ENCODE peak calls at places on chromosomes 11 and 22, in four cellular contexts. S, O, B and G are unnamed samples.

GRCh38 chr11:3341298-3341697 is 37.6 kb downstream of the ZNF195 start:
- DNase-seq in B (peak), O (peak), S (no peak), G (peak)

GRCh38 chr22:45995405-45996101 is 18.6 kb upstream of the WNT7B start:
- DNase-seq in O (no peak), S (no peak), B (no peak), G (no peak)

GRCh38 chr22:31935961-31936635 is 8.2 kb upstream of the YWHAH start:
- DNase-seq in O (no peak), B (no peak), S (no peak), G (no peak)

GRCh38 chr22:46361861-46362220 is 26.3 kb downstream of the TRMU start:
- DNase-seq in B (no peak), S (no peak), O (no peak), G (no peak)

GRCh38 chr11:110712643-110713468 is 619 bp upstream of the ARHGAP20 start:
- DNase-seq in S (no peak), O (peak), B (no peak), G (peak)

GRCh38 chr22:48510599-48510998 is 1317.1 kb downstream of the BRD1 start:
- DNase-seq in S (no peak), B (no peak), O (no peak), G (no peak)

GRCh38 chr11:819129-819931 is 616 bp downstream of the PNPLA2 start:
- DNase-seq in S (no peak), O (peak), B (peak), G (peak)

GRCh38 chr11:72700026-72700610 is 25.9 kb upstream of the PDE2A start:
- DNase-seq in O (no peak), S (no peak), B (no peak), G (no peak)

GRCh38 chr22:46990937-46991520 is 228.6 kb downstream of the TBC1D22A start:
- DNase-seq in O (no peak), S (no peak), B (no peak), G (no peak)

GRCh38 chr11:19673924-19674390 is 38.7 kb upstream of the NAV2 start:
- DNase-seq in S (no peak), B (no peak), O (no peak), G (no peak)

GRCh38 chr11:36460220-36460619 is 49.9 kb downstream of the TRAF6 start:
- DNase-seq in O (no peak), B (no peak), S (no peak), G (peak)

GRCh38 chr11:68840661-68841653 is 759 bp downstream of the CPT1A start:
- DNase-seq in O (peak), S (no peak), B (peak), G (peak)

GRCh38 chr22:38756631-38757463 is 1.0 kb upstream of the SUN2 start:
- DNase-seq in S (no peak), O (no peak), B (no peak), G (no peak)

GRCh38 chr11:69462106-69463045 is 19.1 kb upstream of the LINC01488 start:
- DNase-seq in S (no peak), O (no peak), B (no peak), G (no peak)

GRCh38 chr11:112016088-112016764 is 9.0 kb upstream of the DLAT start:
- DNase-seq in O (no peak), B (no peak), S (no peak), G (no peak)

GRCh38 chr11:78420796-78421209 is 3.2 kb upstream of the GAB2 start:
- DNase-seq in B (no peak), S (no peak), O (peak), G (no peak)

GRCh38 chr11:9858822-9859221 is 194.9 kb downstream of the SWAP70 start:
- DNase-seq in B (no peak), S (no peak), O (peak), G (no peak)

GRCh38 chr11:39149214-39149613 is 2310.2 kb downstream of the LRRC4C start:
- DNase-seq in B (no peak), S (no peak), O (no peak), G (no peak)

GRCh38 chr11:78715639-78716311 is 141.1 kb upstream of the NARS2 start:
- DNase-seq in B (peak), O (peak), S (no peak), G (peak)

GRCh38 chr11:128689946-128690745 is 3.7 kb upstream of the FLI1 start:
- DNase-seq in B (no peak), S (no peak), O (peak), G (peak)

GRCh38 chr11:124879229-124879998 is 14.2 kb downstream of the ROBO3 start:
- DNase-seq in B (no peak), S (no peak), O (no peak), G (no peak)

GRCh38 chr11:2892215-2893020 is 6.8 kb upstream of the CDKN1C start:
- DNase-seq in S (no peak), O (peak), B (peak), G (peak)

GRCh38 chr11:13289081-13289480 is 11.5 kb downstream of the BMAL1 start:
- DNase-seq in S (no peak), O (peak), B (no peak), G (peak)

GRCh38 chr11:106468531-106468930 is 391.1 kb downstream of the AASDHPPT start:
- DNase-seq in B (no peak), S (no peak), O (no peak), G (no peak)

GRCh38 chr11:3747704-3748103 is 49.6 kb downstream of the NUP98 start:
- DNase-seq in O (no peak), S (no peak), B (no peak), G (no peak)

GRCh38 chr11:103988595-103988969 is 47.9 kb upstream of the DDI1 start:
- DNase-seq in S (no peak), O (no peak), B (no peak), G (no peak)

GRCh38 chr22:30575859-30576258 is 1.4 kb upstream of the GAL3ST1 start:
- DNase-seq in B (no peak), S (no peak), O (no peak), G (no peak)

GRCh38 chr22:30572840-30573593 is 1.4 kb downstream of the GAL3ST1 start:
- DNase-seq in B (no peak), S (no peak), O (no peak), G (no peak)

GRCh38 chr22:30574095-30574981 is at the start of gene GAL3ST1:
- DNase-seq in S (no peak), B (no peak), O (peak), G (peak)

GRCh38 chr22:30573594-30574094 is 821 bp downstream of the GAL3ST1 start:
- DNase-seq in B (no peak), S (no peak), O (no peak), G (no peak)

GRCh38 chr22:30575011-30575671 is 676 bp upstream of the GAL3ST1 start:
- DNase-seq in S (no peak), O (peak), B (no peak), G (no peak)
- TF ChIP-seq USF1 in S (no peak), O (no peak), B (no peak), G (no peak)

GRCh38 chr22:50317674-50318073 is 9.1 kb downstream of the DENND6B start:
- DNase-seq in B (no peak), O (peak), S (no peak), G (no peak)
- TF ChIP-seq USF1 in B (no peak), O (no peak), S (no peak), G (no peak)

DNA sequence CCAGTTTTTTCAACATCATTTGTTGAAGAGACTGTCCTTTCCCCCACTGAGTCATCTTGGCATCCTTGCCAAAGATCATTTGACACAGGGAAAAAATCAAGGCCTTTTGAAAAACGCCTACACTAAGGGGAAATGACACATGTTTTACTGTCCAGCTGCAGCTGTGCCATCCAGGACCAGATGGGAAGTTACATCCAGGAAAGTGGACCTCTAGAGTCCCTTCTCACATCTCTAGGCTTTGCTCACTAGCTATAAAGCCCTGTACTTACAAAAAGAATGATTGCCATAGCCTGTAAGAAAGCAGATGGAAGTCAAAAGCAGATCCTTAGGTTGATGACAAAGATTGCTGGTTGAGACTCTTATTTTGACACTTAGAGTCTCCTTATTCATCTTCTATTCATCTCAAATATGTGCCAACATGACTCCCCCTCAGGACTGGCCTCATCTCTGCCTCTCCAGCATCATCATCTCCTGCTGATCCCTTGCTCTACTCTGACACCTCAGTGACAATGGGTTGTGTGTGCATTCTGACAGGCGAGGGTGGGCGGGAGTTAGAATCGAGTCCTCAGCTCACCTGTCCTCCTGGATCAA is 22.8 kb downstream of the OSBP2 start:
- DNase-seq in O (no peak), S (no peak), B (no peak), G (no peak)
- TF ChIP-seq USF1 in O (no peak), S (no peak), B (no peak), G (no peak)

DNA sequence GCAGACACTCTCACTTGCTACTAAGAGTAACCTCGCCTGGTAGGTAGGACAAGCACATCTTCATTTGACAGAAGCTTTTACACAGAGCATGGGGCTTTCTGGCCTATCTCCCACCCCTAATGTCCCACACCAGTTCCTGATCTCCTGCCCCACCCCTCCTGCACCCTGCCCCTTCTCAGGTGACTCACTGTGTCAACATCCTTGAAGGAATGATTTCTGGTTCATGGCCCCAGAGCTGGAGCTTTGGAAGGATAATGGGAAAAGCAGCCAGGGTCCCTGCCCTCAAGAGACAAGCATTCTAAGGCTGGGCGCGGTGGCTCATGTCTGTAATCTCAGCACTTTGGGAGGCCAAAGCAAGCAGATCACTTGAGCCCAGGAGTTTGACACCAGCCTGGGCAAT is 47.2 kb downstream of the LRFN4 start:
- DNase-seq in O (peak), S (no peak), B (peak), G (no peak)
- TF ChIP-seq USF1 in O (no peak), S (no peak), B (no peak), G (no peak)

GRCh38 chr11:85855341-85855656 is at the start of gene CCDC83:
- DNase-seq in S (no peak), O (no peak), B (no peak), G (no peak)
- TF ChIP-seq USF1 in S (no peak), O (no peak), B (no peak), G (no peak)

DNA sequence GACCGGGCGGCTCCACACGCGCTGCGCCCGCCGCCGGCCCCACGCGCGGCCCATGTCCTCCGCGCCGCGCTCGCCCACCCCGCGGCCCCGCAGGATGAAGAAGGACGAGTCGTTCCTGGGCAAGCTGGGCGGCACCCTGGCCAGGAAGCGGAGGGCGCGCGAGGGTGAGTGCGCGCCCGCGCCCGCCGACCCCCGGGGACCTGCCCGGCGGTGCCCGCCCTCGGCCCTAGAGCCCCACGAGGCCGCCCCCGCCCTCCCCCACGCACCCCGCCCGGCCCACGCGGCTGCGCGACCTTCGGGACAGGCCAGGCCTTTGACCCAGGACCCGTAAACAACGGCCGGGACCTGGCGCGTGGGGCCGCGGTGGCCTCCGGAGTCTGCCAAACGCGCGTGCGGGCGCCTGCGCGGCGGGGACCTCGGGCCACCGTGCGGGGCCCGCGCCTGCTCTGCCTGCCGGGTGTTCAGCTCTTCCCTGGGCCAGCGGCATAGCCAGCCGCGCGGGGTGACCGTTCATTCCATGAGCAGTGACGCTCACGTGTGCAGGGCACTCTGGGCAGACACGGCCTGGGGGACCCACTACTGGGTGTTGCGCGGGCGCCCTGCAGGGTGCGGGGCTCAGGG is at the start of gene PARVB:
- DNase-seq in B (no peak), S (no peak), O (peak), G (peak)
- TF ChIP-seq USF1 in B (no peak), S (no peak), O (no peak), G (no peak)

DNA sequence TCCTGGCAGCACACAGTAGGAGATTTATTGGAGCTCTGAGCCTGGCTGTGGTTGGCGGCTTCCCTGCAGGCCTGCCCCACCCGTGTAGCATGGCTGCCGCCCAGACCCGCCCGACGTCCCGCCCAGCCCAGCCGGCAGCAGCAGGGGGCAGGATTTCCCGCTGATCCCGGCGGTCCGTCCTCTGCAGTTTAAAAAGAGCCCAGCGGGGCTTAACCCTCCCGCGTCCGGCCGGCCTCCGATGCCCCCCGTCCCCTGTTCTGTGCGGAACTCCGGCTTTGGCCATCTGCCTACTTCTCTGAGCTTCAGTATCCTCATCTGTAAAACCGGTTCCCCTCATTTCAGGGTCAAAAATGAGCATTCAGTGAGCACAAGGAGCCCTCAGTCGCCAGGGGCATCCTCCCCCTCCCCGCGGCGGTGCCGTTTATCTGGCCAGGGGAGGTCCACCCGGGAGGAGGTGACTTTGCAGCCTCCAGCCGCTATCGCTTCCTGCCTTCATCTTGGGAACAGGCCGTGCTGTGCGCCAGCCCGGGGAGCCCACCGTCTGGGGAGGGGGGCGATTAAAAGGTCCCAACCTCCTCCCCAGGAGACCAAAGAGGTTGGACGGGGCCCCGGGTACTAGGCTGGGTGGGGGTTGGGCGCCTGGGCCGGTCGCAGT is at the start of gene GAS2L1:
- DNase-seq in B (peak), S (no peak), O (peak), G (peak)
- TF ChIP-seq USF1 in B (no peak), S (no peak), O (no peak), G (no peak)

GRCh38 chr11:85483861-85484260 is 143.3 kb downstream of the DLG2 start:
- DNase-seq in O (no peak), B (no peak), S (no peak), G (no peak)
- TF ChIP-seq USF1 in O (no peak), B (no peak), S (no peak), G (no peak)

DNA sequence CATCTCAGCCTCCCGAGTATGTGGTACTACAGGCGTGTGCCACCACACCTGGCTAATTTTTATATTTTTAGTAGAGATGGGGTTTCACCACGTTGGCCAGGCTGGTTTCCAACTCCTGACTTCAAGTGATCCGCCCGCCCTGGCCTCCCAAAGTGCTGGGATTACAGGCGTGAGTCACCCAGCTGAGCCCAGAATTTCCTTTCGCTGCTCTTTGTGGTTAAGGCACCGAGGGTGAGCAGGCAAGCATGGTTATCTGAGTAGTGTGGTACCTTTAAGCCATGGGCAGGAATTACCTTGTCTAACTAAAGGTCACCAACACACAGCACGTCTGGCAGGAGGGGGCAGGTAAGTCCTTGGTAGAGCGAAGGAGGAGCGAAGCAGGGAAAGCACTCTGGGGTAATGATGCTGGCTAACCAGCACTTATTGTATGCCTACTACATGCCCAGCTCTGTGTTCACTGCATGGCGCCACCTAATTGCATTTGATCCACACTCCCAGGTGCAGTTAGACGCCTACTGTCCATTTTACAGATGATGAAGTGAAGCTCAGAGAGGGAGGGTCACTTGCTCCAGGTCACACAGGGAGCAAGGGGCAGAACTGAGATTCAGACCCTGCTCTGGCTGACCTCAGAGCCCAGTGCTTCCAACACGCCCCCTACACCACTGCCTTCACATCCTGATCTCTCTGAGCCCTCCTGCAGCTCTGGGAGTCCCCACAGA is 45.7 kb downstream of the TRIOBP start:
- DNase-seq in O (no peak), B (no peak), S (no peak), G (no peak)
- TF ChIP-seq USF1 in O (no peak), B (no peak), S (no peak), G (no peak)

DNA sequence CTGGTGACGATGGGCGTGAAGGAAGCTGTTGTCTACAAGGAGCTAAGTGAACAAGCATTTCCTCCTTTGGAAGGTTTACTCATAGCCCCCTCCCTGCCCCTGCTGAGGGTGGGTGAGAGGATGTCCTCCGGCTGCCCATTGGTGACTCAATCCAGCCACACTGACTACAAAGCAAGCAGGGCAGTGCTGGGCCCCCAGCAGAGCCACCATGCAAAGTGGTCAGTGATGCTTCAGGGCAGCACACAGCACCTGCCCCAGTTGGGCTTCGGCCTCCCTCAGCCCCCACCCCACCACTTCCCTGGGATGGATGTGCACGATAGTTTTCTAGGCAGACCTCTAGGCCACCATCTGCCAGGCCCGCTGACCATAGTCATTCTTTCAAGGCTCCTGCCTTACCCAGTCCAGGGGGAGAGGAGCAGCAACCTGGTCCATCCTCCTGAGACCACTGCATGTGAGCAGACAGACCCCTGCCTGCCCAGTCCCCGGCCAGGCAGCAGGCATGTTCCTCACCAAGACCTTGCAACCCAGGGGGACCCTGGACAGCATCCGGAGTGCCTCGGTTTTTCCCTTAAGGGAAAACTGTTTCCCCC is 125.1 kb downstream of the BCR start:
- DNase-seq in B (no peak), O (peak), S (no peak), G (no peak)
- TF ChIP-seq USF1 in B (no peak), O (no peak), S (no peak), G (no peak)